ENCODE peak calls at places on chromosomes 11 and 22, in nine cellular contexts. One of them, this sample, is unnamed.

GRCh38 chr11:86954288-86955110 is 696 bp downstream of the FZD4 start:
- DNase-seq in IMR-90: no peak
- DNase-seq in astrocyte: no peak
- DNase-seq in H9: peak; percentile 64
- DNase-seq in colonic mucosa: peak; percentile 41
- DNase-seq in fibroblast of lung: no peak
- DNase-seq in keratinocyte: no peak
- DNase-seq in MM.1S: no peak
- DNase-seq in neural progenitor cell: peak; percentile 68
- DNase-seq in this sample: peak; percentile 81

GRCh38 chr11:122661182-122661945 is 5.8 kb downstream of the UBASH3B start:
- DNase-seq in fibroblast of lung: no peak
- DNase-seq in H9: no peak
- DNase-seq in neural progenitor cell: peak; percentile 60
- DNase-seq in keratinocyte: peak; percentile 91
- DNase-seq in colonic mucosa: no peak
- DNase-seq in MM.1S: no peak
- DNase-seq in IMR-90: peak; percentile 83
- DNase-seq in astrocyte: peak; percentile 59
- DNase-seq in this sample: no peak

GRCh38 chr11:1231396-1232327 is 8.8 kb downstream of the MUC5B start:
- DNase-seq in colonic mucosa: peak; percentile 47
- DNase-seq in MM.1S: no peak
- DNase-seq in IMR-90: no peak
- DNase-seq in astrocyte: no peak
- DNase-seq in H9: peak; percentile 24
- DNase-seq in fibroblast of lung: no peak
- DNase-seq in neural progenitor cell: no peak
- DNase-seq in keratinocyte: no peak
- DNase-seq in this sample: peak; percentile 39

GRCh38 chr11:47204633-47204989 is 10.2 kb upstream of the DDB2 start:
- DNase-seq in MM.1S: no peak
- DNase-seq in neural progenitor cell: no peak
- DNase-seq in astrocyte: peak; percentile 50
- DNase-seq in H9: no peak
- DNase-seq in keratinocyte: no peak
- DNase-seq in IMR-90: peak; percentile 78
- DNase-seq in fibroblast of lung: peak; percentile 72
- DNase-seq in colonic mucosa: no peak
- DNase-seq in this sample: peak; percentile 59

GRCh38 chr22:49034836-49035817 is 792.5 kb downstream of the BRD1 start:
- DNase-seq in neural progenitor cell: no peak
- DNase-seq in IMR-90: no peak
- DNase-seq in fibroblast of lung: no peak
- DNase-seq in astrocyte: no peak
- DNase-seq in H9: no peak
- DNase-seq in keratinocyte: no peak
- DNase-seq in MM.1S: no peak
- DNase-seq in colonic mucosa: no peak
- DNase-seq in this sample: no peak

GRCh38 chr11:86314636-86315035 is 12.6 kb downstream of the HIKESHI start:
- DNase-seq in IMR-90: no peak
- DNase-seq in keratinocyte: no peak
- DNase-seq in colonic mucosa: no peak
- DNase-seq in neural progenitor cell: no peak
- DNase-seq in MM.1S: no peak
- DNase-seq in astrocyte: no peak
- DNase-seq in fibroblast of lung: no peak
- DNase-seq in H9: no peak
- DNase-seq in this sample: peak; percentile 54

GRCh38 chr11:78860720-78861422 is 286.2 kb upstream of the NARS2 start:
- DNase-seq in H9: no peak
- DNase-seq in keratinocyte: no peak
- DNase-seq in astrocyte: no peak
- DNase-seq in fibroblast of lung: peak; percentile 44
- DNase-seq in neural progenitor cell: peak; percentile 65
- DNase-seq in colonic mucosa: no peak
- DNase-seq in IMR-90: peak; percentile 35
- DNase-seq in MM.1S: peak; percentile 21
- DNase-seq in this sample: peak; percentile 71

GRCh38 chr22:46471901-46472721 is 65.3 kb downstream of the CELSR1 start:
- DNase-seq in MM.1S: no peak
- DNase-seq in colonic mucosa: no peak
- DNase-seq in fibroblast of lung: no peak
- DNase-seq in astrocyte: peak; percentile 61
- DNase-seq in keratinocyte: no peak
- DNase-seq in neural progenitor cell: no peak
- DNase-seq in IMR-90: no peak
- DNase-seq in H9: no peak
- DNase-seq in this sample: no peak

DNA sequence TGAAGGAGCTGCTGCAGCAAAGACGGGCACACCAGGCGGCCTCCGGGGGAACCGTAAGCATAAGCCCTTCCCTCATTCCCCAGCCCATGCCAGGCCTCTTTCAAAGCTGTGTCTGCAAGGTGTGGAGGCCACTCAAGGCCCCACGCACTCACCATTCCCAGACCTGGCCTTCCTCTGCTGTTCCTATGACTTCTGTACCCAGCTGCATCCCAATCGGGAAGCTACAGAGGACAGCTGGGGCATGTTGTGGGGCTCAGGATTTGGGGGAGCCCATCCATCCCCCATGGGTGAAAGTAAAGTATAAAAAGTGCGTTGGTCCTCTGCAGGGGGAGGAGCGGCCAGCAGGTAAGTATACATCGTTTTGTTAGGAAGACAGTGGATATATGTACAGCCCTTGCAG is 2.2 kb downstream of the POU2AF3 start:
- DNase-seq in fibroblast of lung: no peak
- DNase-seq in MM.1S: no peak
- DNase-seq in astrocyte: no peak
- DNase-seq in keratinocyte: no peak
- DNase-seq in H9: no peak
- DNase-seq in colonic mucosa: no peak
- DNase-seq in neural progenitor cell: no peak
- DNase-seq in IMR-90: no peak
- DNase-seq in this sample: no peak
- H3K9ac ChIP-seq in fibroblast of lung: no peak overlapping the region
- H3K9ac ChIP-seq in MM.1S: no peak overlapping the region
- H3K9ac ChIP-seq in astrocyte: no peak overlapping the region
- H3K9ac ChIP-seq in keratinocyte: no peak overlapping the region
- H3K9ac ChIP-seq in H9: no peak overlapping the region
- H3K9ac ChIP-seq in colonic mucosa: no peak overlapping the region
- H3K9ac ChIP-seq in neural progenitor cell: no peak overlapping the region
- H3K9ac ChIP-seq in IMR-90: no peak overlapping the region
- H3K9ac ChIP-seq in this sample: no peak overlapping the region

GRCh38 chr11:126113515-126113957 is 50.9 kb upstream of the CDON start:
- DNase-seq in keratinocyte: peak; percentile 40
- DNase-seq in astrocyte: peak; percentile 97
- DNase-seq in H9: no peak
- DNase-seq in IMR-90: peak; percentile 96
- DNase-seq in neural progenitor cell: peak; percentile 28
- DNase-seq in MM.1S: no peak
- DNase-seq in colonic mucosa: peak; percentile 89
- DNase-seq in fibroblast of lung: peak; percentile 99
- DNase-seq in this sample: peak; percentile 73

GRCh38 chr11:126111458-126112116 is 48.9 kb upstream of the CDON start:
- DNase-seq in IMR-90: no peak
- DNase-seq in astrocyte: no peak
- DNase-seq in neural progenitor cell: no peak
- DNase-seq in keratinocyte: no peak
- DNase-seq in fibroblast of lung: no peak
- DNase-seq in colonic mucosa: no peak
- DNase-seq in H9: no peak
- DNase-seq in MM.1S: no peak
- DNase-seq in this sample: no peak

GRCh38 chr11:126113963-126114362 is 51.3 kb upstream of the CDON start:
- DNase-seq in fibroblast of lung: no peak
- DNase-seq in astrocyte: no peak
- DNase-seq in MM.1S: no peak
- DNase-seq in colonic mucosa: no peak
- DNase-seq in keratinocyte: no peak
- DNase-seq in neural progenitor cell: no peak
- DNase-seq in H9: no peak
- DNase-seq in IMR-90: no peak
- DNase-seq in this sample: no peak

GRCh38 chr11:126112547-126112946 is 49.9 kb upstream of the CDON start:
- DNase-seq in IMR-90: no peak
- DNase-seq in astrocyte: no peak
- DNase-seq in fibroblast of lung: peak; percentile 56
- DNase-seq in MM.1S: no peak
- DNase-seq in H9: no peak
- DNase-seq in neural progenitor cell: no peak
- DNase-seq in keratinocyte: no peak
- DNase-seq in colonic mucosa: no peak
- DNase-seq in this sample: peak; percentile 49

DNA sequence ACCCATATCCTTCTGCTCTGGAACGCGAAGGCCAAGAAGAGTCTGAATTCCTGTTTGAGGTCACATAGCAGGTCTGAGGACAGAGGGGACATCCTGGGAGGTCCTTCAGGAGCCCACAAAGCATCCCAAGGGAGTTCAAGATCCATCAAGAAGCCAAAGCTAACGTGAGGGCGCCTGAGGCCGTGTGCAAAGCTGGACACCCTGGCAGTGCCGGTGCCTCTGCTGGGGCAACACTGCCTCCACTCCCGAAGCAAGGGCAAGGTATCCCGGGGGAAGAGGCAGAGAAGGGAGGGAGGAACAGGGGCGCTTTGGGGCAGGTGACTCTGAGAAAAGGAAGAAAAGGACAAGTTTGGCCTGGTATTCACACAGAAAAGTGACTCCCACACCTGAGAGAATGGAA is 50.3 kb upstream of the CDON start:
- DNase-seq in H9: no peak
- DNase-seq in keratinocyte: no peak
- DNase-seq in astrocyte: no peak
- DNase-seq in colonic mucosa: no peak
- DNase-seq in IMR-90: no peak
- DNase-seq in fibroblast of lung: no peak
- DNase-seq in neural progenitor cell: no peak
- DNase-seq in MM.1S: no peak
- DNase-seq in this sample: no peak
- H3K9ac ChIP-seq in H9: no peak overlapping the region
- H3K9ac ChIP-seq in keratinocyte: no peak overlapping the region
- H3K9ac ChIP-seq in astrocyte: no peak overlapping the region
- H3K9ac ChIP-seq in colonic mucosa: no peak overlapping the region
- H3K9ac ChIP-seq in IMR-90: no peak overlapping the region
- H3K9ac ChIP-seq in fibroblast of lung: no peak overlapping the region
- H3K9ac ChIP-seq in neural progenitor cell: no peak overlapping the region
- H3K9ac ChIP-seq in MM.1S: no peak overlapping the region
- H3K9ac ChIP-seq in this sample: no peak overlapping the region

GRCh38 chr11:105911454-105911853 is 110.6 kb downstream of the MSANTD4 start:
- DNase-seq in MM.1S: no peak
- DNase-seq in fibroblast of lung: peak; percentile 83
- DNase-seq in neural progenitor cell: no peak
- DNase-seq in keratinocyte: no peak
- DNase-seq in H9: no peak
- DNase-seq in astrocyte: no peak
- DNase-seq in colonic mucosa: no peak
- DNase-seq in IMR-90: peak; percentile 35
- DNase-seq in this sample: no peak

GRCh38 chr11:105915036-105915435 is 107.0 kb downstream of the MSANTD4 start:
- DNase-seq in colonic mucosa: no peak
- DNase-seq in fibroblast of lung: no peak
- DNase-seq in neural progenitor cell: peak; percentile 31
- DNase-seq in MM.1S: no peak
- DNase-seq in keratinocyte: no peak
- DNase-seq in H9: no peak
- DNase-seq in IMR-90: no peak
- DNase-seq in astrocyte: no peak
- DNase-seq in this sample: peak; percentile 56

GRCh38 chr11:105906517-105906916 is 115.5 kb downstream of the MSANTD4 start:
- DNase-seq in colonic mucosa: no peak
- DNase-seq in MM.1S: no peak
- DNase-seq in fibroblast of lung: no peak
- DNase-seq in keratinocyte: no peak
- DNase-seq in astrocyte: no peak
- DNase-seq in H9: no peak
- DNase-seq in neural progenitor cell: no peak
- DNase-seq in IMR-90: no peak
- DNase-seq in this sample: no peak

GRCh38 chr11:105912666-105913065 is 109.4 kb downstream of the MSANTD4 start:
- DNase-seq in neural progenitor cell: no peak
- DNase-seq in colonic mucosa: no peak
- DNase-seq in astrocyte: no peak
- DNase-seq in IMR-90: no peak
- DNase-seq in fibroblast of lung: no peak
- DNase-seq in H9: no peak
- DNase-seq in keratinocyte: no peak
- DNase-seq in MM.1S: no peak
- DNase-seq in this sample: no peak

GRCh38 chr11:105910095-105910715 is 111.8 kb downstream of the MSANTD4 start:
- DNase-seq in keratinocyte: no peak
- DNase-seq in fibroblast of lung: peak; percentile 71
- DNase-seq in colonic mucosa: no peak
- DNase-seq in astrocyte: peak; percentile 66
- DNase-seq in IMR-90: peak; percentile 77
- DNase-seq in H9: no peak
- DNase-seq in neural progenitor cell: no peak
- DNase-seq in MM.1S: no peak
- DNase-seq in this sample: no peak
- H3K9ac ChIP-seq in keratinocyte: no peak overlapping the region
- H3K9ac ChIP-seq in fibroblast of lung: no peak overlapping the region
- H3K9ac ChIP-seq in colonic mucosa: no peak overlapping the region
- H3K9ac ChIP-seq in astrocyte: no peak overlapping the region
- H3K9ac ChIP-seq in IMR-90: no peak overlapping the region
- H3K9ac ChIP-seq in H9: no peak overlapping the region
- H3K9ac ChIP-seq in neural progenitor cell: no peak overlapping the region
- H3K9ac ChIP-seq in MM.1S: no peak overlapping the region
- H3K9ac ChIP-seq in this sample: no peak overlapping the region

GRCh38 chr22:22821340-22821739 is 66.3 kb upstream of the IGLL5 start:
- DNase-seq in keratinocyte: no peak
- DNase-seq in fibroblast of lung: no peak
- DNase-seq in astrocyte: no peak
- DNase-seq in neural progenitor cell: no peak
- DNase-seq in IMR-90: no peak
- DNase-seq in colonic mucosa: no peak
- DNase-seq in MM.1S: no peak
- DNase-seq in H9: no peak
- DNase-seq in this sample: no peak

GRCh38 chr22:22824340-22825212 is 63.0 kb upstream of the IGLL5 start:
- DNase-seq in astrocyte: no peak
- DNase-seq in keratinocyte: no peak
- DNase-seq in MM.1S: no peak
- DNase-seq in H9: no peak
- DNase-seq in IMR-90: no peak
- DNase-seq in neural progenitor cell: no peak
- DNase-seq in fibroblast of lung: no peak
- DNase-seq in colonic mucosa: no peak
- DNase-seq in this sample: no peak

GRCh38 chr22:22822106-22822505 is 65.5 kb upstream of the IGLL5 start:
- DNase-seq in IMR-90: no peak
- DNase-seq in colonic mucosa: no peak
- DNase-seq in fibroblast of lung: no peak
- DNase-seq in MM.1S: no peak
- DNase-seq in keratinocyte: no peak
- DNase-seq in H9: no peak
- DNase-seq in neural progenitor cell: no peak
- DNase-seq in astrocyte: no peak
- DNase-seq in this sample: no peak

GRCh38 chr22:22825213-22825593 is 62.4 kb upstream of the IGLL5 start:
- DNase-seq in fibroblast of lung: no peak
- DNase-seq in neural progenitor cell: no peak
- DNase-seq in keratinocyte: no peak
- DNase-seq in H9: no peak
- DNase-seq in colonic mucosa: no peak
- DNase-seq in MM.1S: no peak
- DNase-seq in IMR-90: no peak
- DNase-seq in astrocyte: no peak
- DNase-seq in this sample: no peak

DNA sequence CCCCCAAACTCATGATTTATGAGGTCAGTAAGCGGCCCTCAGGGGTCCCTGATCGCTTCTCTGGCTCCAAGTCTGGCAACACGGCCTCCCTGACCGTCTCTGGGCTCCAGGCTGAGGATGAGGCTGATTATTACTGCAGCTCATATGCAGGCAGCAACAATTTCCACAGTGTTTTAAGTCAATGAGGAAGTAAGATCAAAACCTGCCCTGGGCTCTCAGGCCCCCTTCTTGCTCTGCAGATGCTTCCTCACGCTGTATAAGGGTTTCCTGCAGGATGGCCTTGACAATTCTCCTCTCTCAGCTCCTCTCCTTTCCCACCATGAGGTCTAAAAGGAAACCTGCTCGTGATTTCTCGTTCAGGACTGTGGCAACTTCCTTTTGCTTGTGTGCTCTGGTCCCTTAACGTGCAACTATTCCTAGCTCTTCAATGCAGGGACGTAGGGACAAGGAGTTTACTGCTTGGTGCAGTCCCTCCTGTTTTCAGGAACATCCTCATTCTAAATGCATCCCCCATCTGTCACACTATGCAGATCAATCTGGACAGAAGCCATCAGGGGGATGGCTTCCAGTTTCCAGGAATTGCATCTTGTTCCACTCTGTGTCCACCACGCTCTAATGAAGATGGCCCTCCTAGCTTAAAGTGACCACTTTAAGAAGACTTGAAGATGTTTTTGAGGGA is 64.4 kb upstream of the IGLL5 start:
- DNase-seq in H9: no peak
- DNase-seq in MM.1S: no peak
- DNase-seq in colonic mucosa: no peak
- DNase-seq in IMR-90: no peak
- DNase-seq in astrocyte: no peak
- DNase-seq in neural progenitor cell: no peak
- DNase-seq in fibroblast of lung: no peak
- DNase-seq in keratinocyte: no peak
- DNase-seq in this sample: no peak
- H3K9ac ChIP-seq in H9: no peak overlapping the region
- H3K9ac ChIP-seq in MM.1S: no peak overlapping the region
- H3K9ac ChIP-seq in colonic mucosa: no peak overlapping the region
- H3K9ac ChIP-seq in IMR-90: no peak overlapping the region
- H3K9ac ChIP-seq in astrocyte: no peak overlapping the region
- H3K9ac ChIP-seq in neural progenitor cell: no peak overlapping the region
- H3K9ac ChIP-seq in fibroblast of lung: no peak overlapping the region
- H3K9ac ChIP-seq in keratinocyte: no peak overlapping the region
- H3K9ac ChIP-seq in this sample: no peak overlapping the region